ENCODE peak calls at places on chromosome X, in seven cellular contexts. One of them, this sample, is unnamed.
A peak's percentile ranks its signal among the peaks of the same experiment; 100 is the strongest.

GRCh38 chrX:21166302-21166982 is 207.8 kb upstream of the CNKSR2 start:
- DNase-seq in endothelial cell of umbilical vein: no peak
- DNase-seq in esophagus muscularis mucosa: no peak
- DNase-seq in breast epithelium: no peak
- DNase-seq in suprapubic skin: no peak
- DNase-seq in prostate gland: no peak
- DNase-seq in transverse colon: no peak
- DNase-seq in this sample: no peak

GRCh38 chrX:5278908-5279307 is 949.8 kb downstream of the NLGN4X start:
- DNase-seq in endothelial cell of umbilical vein: no peak
- DNase-seq in prostate gland: no peak
- DNase-seq in suprapubic skin: no peak
- DNase-seq in breast epithelium: no peak
- DNase-seq in esophagus muscularis mucosa: no peak
- DNase-seq in transverse colon: no peak
- DNase-seq in this sample: no peak

GRCh38 chrX:137194164-137194563 is 160.4 kb upstream of the GPR101 start:
- DNase-seq in esophagus muscularis mucosa: no peak
- DNase-seq in endothelial cell of umbilical vein: peak; percentile 5
- DNase-seq in transverse colon: no peak
- DNase-seq in prostate gland: no peak
- DNase-seq in suprapubic skin: no peak
- DNase-seq in breast epithelium: no peak
- DNase-seq in this sample: peak; percentile 27

GRCh38 chrX:118548831-118549230 is 53.2 kb downstream of the DOCK11 start:
- DNase-seq in breast epithelium: no peak
- DNase-seq in prostate gland: no peak
- DNase-seq in suprapubic skin: no peak
- DNase-seq in esophagus muscularis mucosa: no peak
- DNase-seq in endothelial cell of umbilical vein: no peak
- DNase-seq in transverse colon: no peak
- DNase-seq in this sample: no peak

GRCh38 chrX:120750381-120750780 is 120.5 kb upstream of the C1GALT1C1 start:
- DNase-seq in esophagus muscularis mucosa: no peak
- DNase-seq in prostate gland: no peak
- DNase-seq in transverse colon: no peak
- DNase-seq in breast epithelium: no peak
- DNase-seq in endothelial cell of umbilical vein: no peak
- DNase-seq in suprapubic skin: no peak
- DNase-seq in this sample: no peak

GRCh38 chrX:19592952-19593351 is 77.6 kb upstream of the MAP3K15 start:
- DNase-seq in suprapubic skin: no peak
- DNase-seq in esophagus muscularis mucosa: no peak
- DNase-seq in prostate gland: no peak
- DNase-seq in endothelial cell of umbilical vein: no peak
- DNase-seq in transverse colon: no peak
- DNase-seq in breast epithelium: no peak
- DNase-seq in this sample: no peak

GRCh38 chrX:1464282-1465131 is 11.8 kb upstream of the ASMTL start:
- DNase-seq in breast epithelium: no peak
- DNase-seq in transverse colon: no peak
- DNase-seq in suprapubic skin: peak; percentile 66
- DNase-seq in endothelial cell of umbilical vein: no peak
- DNase-seq in esophagus muscularis mucosa: peak; percentile 81
- DNase-seq in prostate gland: no peak
- DNase-seq in this sample: peak; percentile 17

GRCh38 chrX:41982966-41983365 is 59.6 kb upstream of the CASK start:
- DNase-seq in endothelial cell of umbilical vein: no peak
- DNase-seq in transverse colon: no peak
- DNase-seq in prostate gland: no peak
- DNase-seq in suprapubic skin: no peak
- DNase-seq in esophagus muscularis mucosa: no peak
- DNase-seq in breast epithelium: no peak
- DNase-seq in this sample: no peak

GRCh38 chrX:40108959-40109287 is 11.2 kb upstream of the BCOR start:
- DNase-seq in suprapubic skin: no peak
- DNase-seq in breast epithelium: no peak
- DNase-seq in prostate gland: peak; percentile 72
- DNase-seq in endothelial cell of umbilical vein: peak; percentile 73
- DNase-seq in esophagus muscularis mucosa: no peak
- DNase-seq in transverse colon: peak; percentile 84
- DNase-seq in this sample: peak; percentile 82

GRCh38 chrX:7941390-7942042 is 14.3 kb upstream of the PNPLA4 start:
- DNase-seq in prostate gland: no peak
- DNase-seq in breast epithelium: no peak
- DNase-seq in suprapubic skin: no peak
- DNase-seq in transverse colon: peak; percentile 12
- DNase-seq in endothelial cell of umbilical vein: peak; percentile 14
- DNase-seq in esophagus muscularis mucosa: no peak
- DNase-seq in this sample: no peak

DNA sequence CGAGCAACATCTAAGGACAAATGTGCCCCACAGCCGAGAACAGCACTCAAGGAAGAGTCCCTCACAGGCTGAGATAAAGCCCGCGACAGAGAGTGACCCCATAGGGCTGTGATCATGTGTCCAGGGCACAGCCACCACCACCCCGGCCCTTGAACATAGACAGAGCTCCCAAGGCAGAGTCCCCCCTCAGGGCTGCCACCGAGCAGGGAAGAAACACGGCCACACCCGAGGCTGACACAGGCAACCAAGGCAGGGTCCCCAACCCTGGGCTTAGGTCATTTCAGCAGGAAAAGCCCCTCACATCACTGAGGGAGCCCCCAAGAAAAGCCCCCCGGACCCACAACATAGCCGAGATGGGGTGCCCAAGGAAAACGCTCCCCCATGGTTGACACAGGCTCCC is 463 bp downstream of the CT45A10 start:
- DNase-seq in breast epithelium: no peak
- DNase-seq in endothelial cell of umbilical vein: no peak
- DNase-seq in suprapubic skin: no peak
- DNase-seq in transverse colon: no peak
- DNase-seq in prostate gland: no peak
- DNase-seq in esophagus muscularis mucosa: no peak
- DNase-seq in this sample: no peak
- TF ChIP-seq POLR2A in breast epithelium: no peak
- TF ChIP-seq POLR2A in endothelial cell of umbilical vein: no peak
- TF ChIP-seq POLR2A in suprapubic skin: no peak
- TF ChIP-seq POLR2A in transverse colon: no peak
- TF ChIP-seq POLR2A in prostate gland: no peak
- TF ChIP-seq POLR2A in esophagus muscularis mucosa: no peak
- TF ChIP-seq POLR2A in this sample: no peak

GRCh38 chrX:149949743-149950436 is 11.6 kb upstream of the EOLA2 start:
- DNase-seq in prostate gland: no peak
- DNase-seq in endothelial cell of umbilical vein: no peak
- DNase-seq in transverse colon: no peak
- DNase-seq in suprapubic skin: no peak
- DNase-seq in breast epithelium: no peak
- DNase-seq in esophagus muscularis mucosa: no peak
- DNase-seq in this sample: no peak
- TF ChIP-seq POLR2AphosphoS5 in prostate gland: no peak
- TF ChIP-seq POLR2AphosphoS5 in endothelial cell of umbilical vein: no peak
- TF ChIP-seq POLR2AphosphoS5 in transverse colon: no peak
- TF ChIP-seq POLR2AphosphoS5 in suprapubic skin: no peak
- TF ChIP-seq POLR2AphosphoS5 in breast epithelium: no peak
- TF ChIP-seq POLR2AphosphoS5 in esophagus muscularis mucosa: no peak
- TF ChIP-seq POLR2AphosphoS5 in this sample: no peak

GRCh38 chrX:67334323-67334722 is 209.5 kb upstream of the AR start:
- DNase-seq in esophagus muscularis mucosa: no peak
- DNase-seq in suprapubic skin: no peak
- DNase-seq in breast epithelium: no peak
- DNase-seq in transverse colon: no peak
- DNase-seq in endothelial cell of umbilical vein: no peak
- DNase-seq in prostate gland: no peak
- DNase-seq in this sample: no peak

GRCh38 chrX:67342138-67342537 is 201.7 kb upstream of the AR start:
- DNase-seq in prostate gland: no peak
- DNase-seq in suprapubic skin: no peak
- DNase-seq in breast epithelium: no peak
- DNase-seq in endothelial cell of umbilical vein: no peak
- DNase-seq in esophagus muscularis mucosa: no peak
- DNase-seq in transverse colon: no peak
- DNase-seq in this sample: no peak

GRCh38 chrX:67338262-67338661 is 205.6 kb upstream of the AR start:
- DNase-seq in prostate gland: peak; percentile 3
- DNase-seq in endothelial cell of umbilical vein: no peak
- DNase-seq in transverse colon: no peak
- DNase-seq in breast epithelium: no peak
- DNase-seq in suprapubic skin: no peak
- DNase-seq in esophagus muscularis mucosa: no peak
- DNase-seq in this sample: no peak
- H3K9me3 ChIP-seq in prostate gland: no peaks in the 10 kb centered on the region
- H3K9me3 ChIP-seq in endothelial cell of umbilical vein: no peaks in the 10 kb centered on the region
- H3K9me3 ChIP-seq in transverse colon: no peaks in the 10 kb centered on the region
- H3K9me3 ChIP-seq in breast epithelium: no peaks in the 10 kb centered on the region
- H3K9me3 ChIP-seq in suprapubic skin: no peaks in the 10 kb centered on the region
- H3K9me3 ChIP-seq in esophagus muscularis mucosa: no peaks in the 10 kb centered on the region
- H3K9me3 ChIP-seq in this sample: no peaks in the 10 kb centered on the region

GRCh38 chrX:130172127-130172834 is 519 bp downstream of the RAB33A start:
- DNase-seq in prostate gland: no peak
- DNase-seq in transverse colon: no peak
- DNase-seq in suprapubic skin: no peak
- DNase-seq in breast epithelium: no peak
- DNase-seq in esophagus muscularis mucosa: no peak
- DNase-seq in endothelial cell of umbilical vein: no peak
- DNase-seq in this sample: no peak

GRCh38 chrX:130174051-130174704 is 2.4 kb downstream of the RAB33A start:
- DNase-seq in suprapubic skin: no peak
- DNase-seq in prostate gland: no peak
- DNase-seq in endothelial cell of umbilical vein: peak; percentile 60
- DNase-seq in esophagus muscularis mucosa: no peak
- DNase-seq in breast epithelium: no peak
- DNase-seq in transverse colon: no peak
- DNase-seq in this sample: no peak

GRCh38 chrX:130171446-130172126 is at the start of gene RAB33A:
- DNase-seq in suprapubic skin: no peak
- DNase-seq in esophagus muscularis mucosa: no peak
- DNase-seq in prostate gland: no peak
- DNase-seq in breast epithelium: no peak
- DNase-seq in transverse colon: peak; percentile 13
- DNase-seq in endothelial cell of umbilical vein: no peak
- DNase-seq in this sample: no peak

GRCh38 chrX:130174937-130175336 is 3.2 kb downstream of the RAB33A start:
- DNase-seq in transverse colon: no peak
- DNase-seq in endothelial cell of umbilical vein: no peak
- DNase-seq in prostate gland: no peak
- DNase-seq in esophagus muscularis mucosa: no peak
- DNase-seq in breast epithelium: no peak
- DNase-seq in suprapubic skin: no peak
- DNase-seq in this sample: no peak

DNA sequence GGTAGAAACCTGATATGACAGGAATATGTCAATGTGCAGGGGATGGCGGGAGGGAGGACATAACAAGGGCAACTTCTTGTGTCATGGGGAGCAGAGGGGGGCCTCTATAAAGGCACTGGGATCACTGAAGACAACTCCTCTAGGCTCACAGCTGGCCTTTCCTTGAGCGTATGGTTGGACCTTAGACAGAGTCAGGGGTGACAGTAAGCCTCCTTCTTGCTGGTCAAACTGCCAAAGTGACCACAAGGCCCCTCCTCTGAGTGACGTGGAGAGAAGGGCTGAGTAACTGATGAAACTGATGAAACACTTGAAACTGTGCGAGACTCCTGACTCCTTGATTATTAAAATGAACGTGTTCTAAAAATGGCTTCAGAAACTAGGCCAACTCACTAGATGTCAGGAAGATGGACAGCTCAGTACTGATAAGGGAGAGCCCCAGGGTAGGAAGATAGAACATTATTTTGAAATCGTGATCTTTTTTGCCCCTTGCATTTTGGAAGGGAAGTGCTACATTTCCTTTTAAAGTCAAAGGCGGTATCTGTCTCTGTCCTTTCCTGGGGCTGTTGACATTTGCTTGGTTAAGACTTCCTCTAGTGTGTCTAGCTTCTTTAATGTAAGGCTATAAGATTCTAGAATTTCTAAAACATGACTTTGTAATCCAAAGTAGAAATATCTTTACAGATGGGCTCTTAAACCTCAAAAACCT is 1.6 kb downstream of the RAB33A start:
- DNase-seq in breast epithelium: no peak
- DNase-seq in suprapubic skin: no peak
- DNase-seq in transverse colon: peak; percentile 54
- DNase-seq in prostate gland: no peak
- DNase-seq in esophagus muscularis mucosa: no peak
- DNase-seq in endothelial cell of umbilical vein: peak; percentile 48
- DNase-seq in this sample: no peak
- TF ChIP-seq POLR2A in breast epithelium: no peak
- TF ChIP-seq POLR2A in suprapubic skin: no peak
- TF ChIP-seq POLR2A in transverse colon: no peak
- TF ChIP-seq POLR2A in prostate gland: no peak
- TF ChIP-seq POLR2A in esophagus muscularis mucosa: no peak
- TF ChIP-seq POLR2A in endothelial cell of umbilical vein: no peak
- TF ChIP-seq POLR2A in this sample: no peak

DNA sequence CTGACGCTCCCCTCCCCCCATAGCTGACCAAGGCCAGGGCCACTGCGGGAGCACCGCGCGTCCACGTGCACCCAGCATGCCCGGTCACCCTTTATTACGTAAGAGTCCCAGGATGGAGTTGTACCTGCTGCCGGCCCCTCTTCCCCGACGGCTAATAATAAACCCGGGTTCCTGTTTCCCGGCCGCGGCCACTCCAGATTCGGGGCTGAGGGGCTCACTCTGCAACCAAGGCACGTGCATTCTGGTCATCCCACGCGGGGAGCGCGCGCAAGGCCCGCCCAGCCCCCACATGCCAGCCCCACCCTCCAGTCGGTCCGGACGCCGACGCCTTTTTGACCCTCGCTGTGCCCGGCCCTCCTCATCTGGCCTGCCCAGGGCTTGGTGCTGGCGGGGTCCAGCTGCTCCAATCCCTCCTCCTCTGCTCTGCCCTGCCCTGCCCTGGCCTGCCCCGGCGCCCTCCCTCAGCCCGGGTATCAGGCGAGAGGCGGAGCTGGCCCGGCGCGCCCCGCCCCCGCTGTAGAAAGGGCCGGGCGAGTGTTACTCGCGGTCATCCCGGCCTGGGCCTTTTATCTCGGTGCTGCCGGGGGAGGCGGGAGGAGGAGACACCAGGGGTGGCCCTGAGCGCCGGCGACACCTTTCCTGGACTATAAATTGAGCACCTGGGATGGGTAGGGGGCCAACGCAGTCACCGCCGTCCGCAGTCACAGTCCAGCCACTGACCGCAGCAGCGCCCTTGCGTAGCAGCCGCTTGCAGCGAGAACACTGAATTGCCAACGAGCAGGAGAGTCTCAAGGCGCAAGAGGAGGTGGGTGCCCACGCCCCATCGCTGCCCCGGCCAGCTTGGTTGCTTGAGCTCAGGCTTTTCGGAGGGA is 2.6 kb downstream of the MID1IP1 start:
- DNase-seq in endothelial cell of umbilical vein: peak; percentile 67
- DNase-seq in transverse colon: peak; percentile 88
- DNase-seq in breast epithelium: peak; percentile 66
- DNase-seq in suprapubic skin: peak; percentile 88
- DNase-seq in esophagus muscularis mucosa: peak; percentile 93
- DNase-seq in prostate gland: peak; percentile 68
- DNase-seq in this sample: peak; percentile 87
- TF ChIP-seq POLR2AphosphoS5 in endothelial cell of umbilical vein: peak; percentile 13
- TF ChIP-seq POLR2AphosphoS5 in transverse colon: peak; percentile 90
- TF ChIP-seq POLR2AphosphoS5 in breast epithelium: peak; percentile 31
- TF ChIP-seq POLR2AphosphoS5 in suprapubic skin: no peak
- TF ChIP-seq POLR2AphosphoS5 in esophagus muscularis mucosa: peak; percentile 90
- TF ChIP-seq POLR2AphosphoS5 in prostate gland: peak; percentile 79
- TF ChIP-seq POLR2AphosphoS5 in this sample: peak; percentile 90

This sample was measured in stomach.